ENCODE peak calls at places on chromosomes 13 and 19, in eight cellular contexts. One of them, this sample, is unnamed. For H3K27me3, the result is how much of the 10 kb centered on the place peaks cover.

GRCh38 chr13:52029569-52029968 is 5.1 kb downstream of the UTP14C start:
- DNase-seq in ovary: no peak
- DNase-seq in SK-N-SH: no peak
- DNase-seq in transverse colon: peak
- DNase-seq in sigmoid colon: no peak
- DNase-seq in tibial nerve: no peak
- DNase-seq in upper lobe of left lung: no peak
- DNase-seq in K562: no peak
- DNase-seq in this sample: no peak

GRCh38 chr19:49812997-49813861 is at the start of gene FUZ:
- DNase-seq in K562: peak
- DNase-seq in transverse colon: peak
- DNase-seq in sigmoid colon: peak
- DNase-seq in tibial nerve: peak
- DNase-seq in upper lobe of left lung: peak
- DNase-seq in SK-N-SH: peak
- DNase-seq in ovary: peak
- DNase-seq in this sample: peak

GRCh38 chr19:33406521-33407139 is 33.1 kb downstream of the CEBPG start:
- DNase-seq in SK-N-SH: peak
- DNase-seq in sigmoid colon: peak
- DNase-seq in transverse colon: peak
- DNase-seq in K562: peak
- DNase-seq in tibial nerve: peak
- DNase-seq in ovary: peak
- DNase-seq in upper lobe of left lung: peak
- DNase-seq in this sample: peak

GRCh38 chr19:45263013-45263412 is 11.9 kb downstream of the MARK4 start:
- DNase-seq in K562: peak
- DNase-seq in upper lobe of left lung: peak
- DNase-seq in tibial nerve: no peak
- DNase-seq in ovary: no peak
- DNase-seq in sigmoid colon: no peak
- DNase-seq in SK-N-SH: no peak
- DNase-seq in transverse colon: no peak
- DNase-seq in this sample: no peak

GRCh38 chr19:16626796-16627193 is 1.2 kb downstream of the MED26 start:
- DNase-seq in ovary: no peak
- DNase-seq in tibial nerve: no peak
- DNase-seq in sigmoid colon: no peak
- DNase-seq in transverse colon: no peak
- DNase-seq in SK-N-SH: peak
- DNase-seq in K562: no peak
- DNase-seq in upper lobe of left lung: no peak
- DNase-seq in this sample: no peak

GRCh38 chr19:50001158-50001557 is 24.0 kb downstream of the VRK3 start:
- DNase-seq in SK-N-SH: no peak
- DNase-seq in transverse colon: no peak
- DNase-seq in tibial nerve: no peak
- DNase-seq in sigmoid colon: no peak
- DNase-seq in K562: no peak
- DNase-seq in upper lobe of left lung: no peak
- DNase-seq in ovary: no peak
- DNase-seq in this sample: no peak

GRCh38 chr19:43407416-43408005 is 7.2 kb upstream of the TEX101 start:
- DNase-seq in K562: no peak
- DNase-seq in tibial nerve: no peak
- DNase-seq in transverse colon: no peak
- DNase-seq in ovary: no peak
- DNase-seq in upper lobe of left lung: peak
- DNase-seq in sigmoid colon: no peak
- DNase-seq in SK-N-SH: no peak
- DNase-seq in this sample: no peak

GRCh38 chr19:53294786-53295441 is 27.4 kb upstream of the VN1R4 start:
- DNase-seq in upper lobe of left lung: no peak
- DNase-seq in ovary: no peak
- DNase-seq in K562: no peak
- DNase-seq in transverse colon: no peak
- DNase-seq in SK-N-SH: no peak
- DNase-seq in sigmoid colon: no peak
- DNase-seq in tibial nerve: no peak
- DNase-seq in this sample: no peak

GRCh38 chr13:74187564-74187963 is 53.4 kb upstream of the KLF12 start:
- DNase-seq in sigmoid colon: no peak
- DNase-seq in SK-N-SH: no peak
- DNase-seq in ovary: no peak
- DNase-seq in transverse colon: no peak
- DNase-seq in upper lobe of left lung: no peak
- DNase-seq in tibial nerve: no peak
- DNase-seq in K562: no peak
- DNase-seq in this sample: no peak

GRCh38 chr13:24124789-24125476 is 35.6 kb upstream of the SPATA13 start:
- DNase-seq in sigmoid colon: no peak
- DNase-seq in SK-N-SH: no peak
- DNase-seq in ovary: no peak
- DNase-seq in K562: no peak
- DNase-seq in upper lobe of left lung: no peak
- DNase-seq in transverse colon: no peak
- DNase-seq in tibial nerve: no peak
- DNase-seq in this sample: no peak

GRCh38 chr13:41706189-41706588 is 248.8 kb downstream of the RGCC start:
- DNase-seq in K562: no peak
- DNase-seq in sigmoid colon: no peak
- DNase-seq in tibial nerve: no peak
- DNase-seq in upper lobe of left lung: no peak
- DNase-seq in ovary: no peak
- DNase-seq in SK-N-SH: no peak
- DNase-seq in transverse colon: no peak
- DNase-seq in this sample: no peak

GRCh38 chr13:52879950-52880650 is 31.7 kb upstream of the PCDH8 start:
- DNase-seq in K562: no peak
- DNase-seq in tibial nerve: no peak
- DNase-seq in upper lobe of left lung: no peak
- DNase-seq in ovary: no peak
- DNase-seq in transverse colon: no peak
- DNase-seq in sigmoid colon: no peak
- DNase-seq in SK-N-SH: no peak
- DNase-seq in this sample: no peak

GRCh38 chr13:21501709-21502108 is 42.6 kb upstream of the ZDHHC20 start:
- DNase-seq in upper lobe of left lung: no peak
- DNase-seq in ovary: no peak
- DNase-seq in SK-N-SH: no peak
- DNase-seq in sigmoid colon: no peak
- DNase-seq in transverse colon: no peak
- DNase-seq in K562: no peak
- DNase-seq in tibial nerve: no peak
- DNase-seq in this sample: no peak

GRCh38 chr19:16618248-16618647 is 9.8 kb downstream of the MED26 start:
- DNase-seq in SK-N-SH: no peak
- DNase-seq in transverse colon: no peak
- DNase-seq in upper lobe of left lung: no peak
- DNase-seq in K562: no peak
- DNase-seq in ovary: no peak
- DNase-seq in tibial nerve: no peak
- DNase-seq in sigmoid colon: no peak
- DNase-seq in this sample: no peak

GRCh38 chr19:18646535-18647370 is 9.9 kb downstream of the KLHL26 start:
- DNase-seq in K562: no peak
- DNase-seq in transverse colon: no peak
- DNase-seq in upper lobe of left lung: no peak
- DNase-seq in sigmoid colon: no peak
- DNase-seq in SK-N-SH: no peak
- DNase-seq in tibial nerve: no peak
- DNase-seq in ovary: no peak
- DNase-seq in this sample: no peak

GRCh38 chr19:23822735-23823134 is 64.0 kb upstream of the ZNF681 start:
- DNase-seq in SK-N-SH: no peak
- DNase-seq in transverse colon: no peak
- DNase-seq in sigmoid colon: no peak
- DNase-seq in ovary: no peak
- DNase-seq in K562: no peak
- DNase-seq in upper lobe of left lung: no peak
- DNase-seq in tibial nerve: no peak
- DNase-seq in this sample: peak

GRCh38 chr13:95833713-95834112 is 156.8 kb downstream of the DNAJC3 start:
- DNase-seq in ovary: no peak
- DNase-seq in K562: peak
- DNase-seq in SK-N-SH: no peak
- DNase-seq in sigmoid colon: no peak
- DNase-seq in upper lobe of left lung: no peak
- DNase-seq in tibial nerve: no peak
- DNase-seq in transverse colon: no peak
- DNase-seq in this sample: no peak

GRCh38 chr19:36099166-36099785 is 11.7 kb upstream of the OVOL3 start:
- DNase-seq in ovary: no peak
- DNase-seq in upper lobe of left lung: peak
- DNase-seq in K562: no peak
- DNase-seq in sigmoid colon: no peak
- DNase-seq in tibial nerve: no peak
- DNase-seq in SK-N-SH: no peak
- DNase-seq in transverse colon: no peak
- DNase-seq in this sample: no peak
- H3K27ac ChIP-seq in ovary: no peak
- H3K27ac ChIP-seq in upper lobe of left lung: no peak
- H3K27ac ChIP-seq in K562: no peak
- H3K27ac ChIP-seq in sigmoid colon: no peak
- H3K27ac ChIP-seq in tibial nerve: no peak
- H3K27ac ChIP-seq in SK-N-SH: no peak
- H3K27ac ChIP-seq in transverse colon: no peak
- H3K27ac ChIP-seq in this sample: no peak

DNA sequence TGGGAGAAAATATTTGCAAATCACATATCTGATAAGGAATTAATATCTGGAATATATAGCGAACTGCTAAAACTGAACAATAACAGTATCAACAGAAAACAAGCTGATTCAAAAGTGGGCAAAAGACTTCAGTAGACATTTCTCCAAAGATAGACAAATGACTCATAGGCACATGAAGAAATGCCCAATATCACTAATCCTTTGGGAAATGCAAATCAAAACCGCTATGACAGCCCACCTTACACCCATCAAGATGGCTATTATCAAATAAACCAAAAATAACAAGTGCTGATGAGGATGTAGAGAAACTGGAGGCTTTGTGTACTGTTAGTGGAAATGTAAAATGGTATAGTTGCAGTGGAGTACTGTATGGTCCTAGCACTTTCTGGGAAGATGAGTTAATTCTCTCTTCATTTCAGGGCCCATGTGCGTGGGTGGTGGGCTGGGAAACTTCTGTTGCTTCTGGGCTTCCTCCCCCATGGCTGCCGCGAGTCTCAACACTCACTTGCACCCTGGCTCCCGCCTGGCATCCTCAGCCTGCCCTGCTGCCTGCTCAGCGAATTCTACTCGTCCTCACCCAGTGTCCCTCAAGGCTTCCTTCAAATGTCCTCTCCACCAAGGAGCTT is 12.4 kb upstream of the GJA3 start:
- DNase-seq in tibial nerve: no peak
- DNase-seq in upper lobe of left lung: peak
- DNase-seq in SK-N-SH: no peak
- DNase-seq in sigmoid colon: no peak
- DNase-seq in ovary: no peak
- DNase-seq in K562: no peak
- DNase-seq in transverse colon: no peak
- DNase-seq in this sample: no peak
- H3K27me3 ChIP-seq in tibial nerve: under half
- H3K27me3 ChIP-seq in upper lobe of left lung: under half
- H3K27me3 ChIP-seq in SK-N-SH: half or more
- H3K27me3 ChIP-seq in sigmoid colon: under half
- H3K27me3 ChIP-seq in ovary: under half
- H3K27me3 ChIP-seq in K562: half or more
- H3K27me3 ChIP-seq in transverse colon: under half
- H3K27me3 ChIP-seq in this sample: under half

GRCh38 chr13:49373699-49374098 is 70.2 kb downstream of the CAB39L start:
- DNase-seq in ovary: no peak
- DNase-seq in upper lobe of left lung: no peak
- DNase-seq in K562: no peak
- DNase-seq in transverse colon: no peak
- DNase-seq in tibial nerve: no peak
- DNase-seq in sigmoid colon: no peak
- DNase-seq in SK-N-SH: no peak
- DNase-seq in this sample: no peak

GRCh38 chr13:49369876-49370275 is 74.0 kb downstream of the CAB39L start:
- DNase-seq in SK-N-SH: no peak
- DNase-seq in upper lobe of left lung: no peak
- DNase-seq in K562: no peak
- DNase-seq in sigmoid colon: peak
- DNase-seq in transverse colon: no peak
- DNase-seq in tibial nerve: no peak
- DNase-seq in ovary: no peak
- DNase-seq in this sample: no peak

GRCh38 chr13:49374585-49375290 is 69.1 kb downstream of the CAB39L start:
- DNase-seq in K562: peak
- DNase-seq in SK-N-SH: no peak
- DNase-seq in sigmoid colon: no peak
- DNase-seq in upper lobe of left lung: no peak
- DNase-seq in tibial nerve: no peak
- DNase-seq in ovary: no peak
- DNase-seq in transverse colon: no peak
- DNase-seq in this sample: no peak

GRCh38 chr13:49370390-49370789 is 73.5 kb downstream of the CAB39L start:
- DNase-seq in transverse colon: no peak
- DNase-seq in K562: no peak
- DNase-seq in upper lobe of left lung: no peak
- DNase-seq in sigmoid colon: no peak
- DNase-seq in ovary: no peak
- DNase-seq in tibial nerve: no peak
- DNase-seq in SK-N-SH: peak
- DNase-seq in this sample: no peak

GRCh38 chr13:49371943-49372636 is 71.8 kb downstream of the CAB39L start:
- DNase-seq in tibial nerve: no peak
- DNase-seq in transverse colon: no peak
- DNase-seq in K562: no peak
- DNase-seq in ovary: no peak
- DNase-seq in SK-N-SH: no peak
- DNase-seq in upper lobe of left lung: no peak
- DNase-seq in sigmoid colon: no peak
- DNase-seq in this sample: no peak
- TF ChIP-seq EP300 in tibial nerve: no peak
- TF ChIP-seq EP300 in transverse colon: no peak
- TF ChIP-seq EP300 in K562: no peak
- TF ChIP-seq EP300 in ovary: no peak
- TF ChIP-seq EP300 in SK-N-SH: no peak
- TF ChIP-seq EP300 in upper lobe of left lung: no peak
- TF ChIP-seq EP300 in sigmoid colon: no peak
- TF ChIP-seq EP300 in this sample: no peak

DNA sequence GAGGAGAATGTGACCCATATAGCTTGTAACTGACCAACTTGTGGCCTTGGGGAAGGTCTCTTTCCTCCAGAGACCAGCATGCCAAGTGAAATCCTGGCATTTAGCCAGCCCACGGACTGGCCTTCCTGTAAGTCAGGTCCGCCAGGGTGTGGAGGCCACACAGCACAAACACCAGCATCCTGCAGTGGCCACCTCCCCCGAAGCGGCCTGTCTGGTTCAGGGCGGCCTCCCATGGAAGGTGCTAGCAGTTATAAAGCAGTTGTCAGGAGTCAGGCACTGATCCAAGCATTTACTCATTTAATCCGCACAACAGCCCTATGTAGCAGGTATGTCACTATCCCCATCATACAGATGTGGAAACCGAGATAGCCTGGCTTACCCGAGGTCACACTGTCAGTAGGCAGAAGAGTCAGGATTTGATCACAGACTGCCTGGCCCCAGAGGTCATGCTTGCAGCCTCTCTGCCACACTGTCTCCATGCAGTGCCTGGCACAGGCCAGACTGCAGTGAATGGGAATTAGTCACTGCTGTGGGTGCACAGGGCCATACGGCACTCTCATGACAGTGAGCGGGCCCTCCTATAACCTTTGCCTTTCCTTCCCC is 36.7 kb downstream of the CAPN12 start:
- DNase-seq in upper lobe of left lung: no peak
- DNase-seq in tibial nerve: no peak
- DNase-seq in K562: no peak
- DNase-seq in SK-N-SH: no peak
- DNase-seq in transverse colon: no peak
- DNase-seq in sigmoid colon: peak
- DNase-seq in ovary: peak
- DNase-seq in this sample: peak
- H3K27ac ChIP-seq in upper lobe of left lung: peak
- H3K27ac ChIP-seq in tibial nerve: peak
- H3K27ac ChIP-seq in K562: no peak
- H3K27ac ChIP-seq in SK-N-SH: peak
- H3K27ac ChIP-seq in transverse colon: peak
- H3K27ac ChIP-seq in sigmoid colon: peak
- H3K27ac ChIP-seq in ovary: no peak
- H3K27ac ChIP-seq in this sample: peak